ENCODE peak calls at places on chromosomes 3 and 15, in nine cellular contexts. C is heart left ventricle; X is pulmonary artery endothelial cell; U is DMS153; I is activated naive CD4-positive, alpha-beta T cell treated with anti-CD3 and anti-CD28 coated beads, Interleukin-2, amount 50 U/mL, for 16 hours; S is stimulated activated CD4-positive, alpha-beta T cell treated with anti-CD3 and anti-CD28 coated beads, Interleukin-2, amount 100 ng/mL, for 24 hours; M is HFFc6; Y is transverse colon; P is cardiac fibroblast. K is an unnamed sample.

GRCh38 chr3:129988429-129988828 is 13.9 kb downstream of the TRH start:
- DNase-seq in C (no peak), X (no peak), U (no peak), I (no peak), S (no peak), M (no peak), Y (no peak), P (no peak), K (no peak)

GRCh38 chr15:96293446-96293845 is 37.1 kb upstream of the NR2F2 start:
- DNase-seq in C (no peak), X (no peak), U (no peak), I (no peak), S (no peak), M (peak), Y (no peak), P (no peak), K (no peak)

GRCh38 chr15:100438570-100438969 is 90.2 kb downstream of the CERS3 start:
- DNase-seq in C (peak), X (no peak), U (peak), I (peak), S (peak), M (no peak), Y (peak), P (peak), K (no peak)

GRCh38 chr3:194325424-194326165 is 25.5 kb downstream of the CPN2 start:
- DNase-seq in C (no peak), X (no peak), U (no peak), I (no peak), S (no peak), M (no peak), Y (no peak), P (no peak), K (no peak)

GRCh38 chr3:20537234-20537633 is 351.2 kb upstream of the SGO1 start:
- DNase-seq in C (no peak), X (no peak), U (no peak), I (no peak), S (no peak), M (no peak), Y (no peak), P (no peak), K (no peak)

GRCh38 chr3:139104062-139104461 is 59.4 kb upstream of the PRR23C start:
- DNase-seq in C (no peak), X (no peak), U (no peak), I (no peak), S (no peak), M (no peak), Y (no peak), P (no peak), K (no peak)

GRCh38 chr15:56366211-56366610 is 985 bp downstream of the TEX9 start:
- DNase-seq in C (no peak), X (no peak), U (no peak), I (no peak), S (no peak), M (no peak), Y (no peak), P (no peak), K (no peak)

GRCh38 chr3:187591051-187591450 is 79.1 kb downstream of the SST start:
- DNase-seq in C (no peak), X (no peak), U (no peak), I (no peak), S (no peak), M (no peak), Y (no peak), P (no peak), K (no peak)

GRCh38 chr3:174097686-174098085 is 700.1 kb downstream of the NLGN1 start:
- DNase-seq in C (no peak), X (no peak), U (no peak), I (no peak), S (no peak), M (no peak), Y (no peak), P (no peak), K (no peak)